ENCODE peak calls at places on chromosomes 13 and 19, in six cellular contexts. C, O, N, Y, V and R are unnamed samples.
A peak's percentile ranks its signal among the peaks of the same experiment; 100 is the strongest.

GRCh38 chr13:110576736-110577476 is 15.4 kb upstream of the RAB20 start:
- DNase-seq in C (no peak), O (no peak), V (no peak), N (no peak), Y (no peak), R (no peak)

GRCh38 chr13:48600374-48601364 is 53.1 kb upstream of the CYSLTR2 start:
- DNase-seq in C (no peak), N (no peak), O (peak; percentile 97), Y (peak; percentile 24), V (peak; percentile 96), R (peak; percentile 87)

GRCh38 chr19:10295847-10296591 is 6.3 kb downstream of the ICAM5 start:
- DNase-seq in O (no peak), Y (no peak), N (no peak), V (no peak), C (no peak), R (no peak)

GRCh38 chr13:46119883-46120614 is 15.2 kb upstream of the CPB2 start:
- DNase-seq in V (peak; percentile 76), N (no peak), C (no peak), Y (no peak), O (peak; percentile 82), R (peak; percentile 65)

GRCh38 chr13:37364024-37364423 is 234.5 kb downstream of the POSTN start:
- DNase-seq in V (peak; percentile 64), Y (no peak), C (no peak), N (no peak), O (peak; percentile 45), R (no peak)

GRCh38 chr19:49881672-49882394 is 4.3 kb downstream of the TBC1D17 start:
- DNase-seq in V (no peak), N (no peak), Y (peak; percentile 33), O (no peak), C (no peak), R (no peak)

GRCh38 chr13:99370476-99371272 is 63.5 kb upstream of the GPR183 start:
- DNase-seq in V (no peak), Y (no peak), O (no peak), C (no peak), N (no peak), R (no peak)

GRCh38 chr19:8194528-8195275 is 14.5 kb upstream of the CERS4 start:
- DNase-seq in V (peak; percentile 33), N (no peak), O (no peak), Y (no peak), C (no peak), R (no peak)

GRCh38 chr13:113123226-113124150 is 889 bp downstream of the F10 start:
- DNase-seq in V (no peak), N (no peak), Y (no peak), O (no peak), C (no peak), R (no peak)

GRCh38 chr13:87669379-87669978 is 1.7 kb upstream of the SLITRK5 start:
- DNase-seq in O (peak; percentile 42), Y (no peak), V (peak; percentile 26), C (no peak), N (no peak), R (no peak)

GRCh38 chr19:18046066-18046718 is 38.2 kb downstream of the ARRDC2 start:
- DNase-seq in N (no peak), C (no peak), O (peak; percentile 73), V (peak; percentile 55), Y (no peak), R (peak; percentile 59)

GRCh38 chr13:36950920-36951319 is 30.9 kb upstream of the SMAD9 start:
- DNase-seq in V (no peak), N (no peak), Y (no peak), O (no peak), C (no peak), R (no peak)

GRCh38 chr19:19420570-19421301 is 15.3 kb downstream of the GATAD2A start:
- DNase-seq in C (no peak), O (peak; percentile 38), V (no peak), Y (no peak), N (no peak), R (no peak)

GRCh38 chr13:99626461-99627082 is 125.3 kb downstream of the TM9SF2 start:
- DNase-seq in N (no peak), V (peak; percentile 50), O (peak; percentile 64), C (no peak), Y (no peak), R (peak; percentile 72)

DNA sequence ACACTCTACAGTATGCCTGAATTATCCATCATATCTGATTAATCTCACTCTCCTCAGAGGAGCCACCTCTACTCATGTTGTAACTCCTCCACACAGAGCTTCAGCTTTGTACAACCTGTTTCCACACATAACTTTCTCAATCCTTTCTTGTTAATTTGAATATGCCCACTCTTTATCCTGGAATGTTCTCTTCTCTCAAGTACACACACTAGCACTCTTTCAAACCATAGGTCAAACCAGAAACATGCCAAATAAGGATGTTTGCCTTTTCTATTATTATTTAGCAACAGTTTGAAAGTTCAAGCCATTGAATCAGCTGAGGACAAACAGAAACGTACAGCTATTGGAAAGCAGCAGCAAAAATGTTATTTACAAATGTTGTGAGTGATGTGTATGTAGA is 110.3 kb downstream of the MIPEP start:
- DNase-seq in Y (no peak), V (peak; percentile 61), O (peak; percentile 70), C (no peak), N (no peak), R (peak; percentile 48)
- H3K27ac ChIP-seq in Y (no peak overlapping the region), V (no peak overlapping the region), O (no peak overlapping the region), C (no peak overlapping the region), N (no peak overlapping the region), R (peak overlapping the region; percentile 51)

GRCh38 chr13:50129065-50129922 is 114.0 kb downstream of the KCNRG start:
- DNase-seq in Y (no peak), N (no peak), V (peak; percentile 27), O (no peak), C (peak; percentile 54), R (no peak)

GRCh38 chr13:50129923-50130685 is 114.9 kb downstream of the KCNRG start:
- DNase-seq in O (peak; percentile 35), V (peak; percentile 61), Y (peak; percentile 31), C (peak; percentile 63), N (peak; percentile 70), R (no peak)

GRCh38 chr13:50127726-50128291 is 112.6 kb downstream of the KCNRG start:
- DNase-seq in N (no peak), Y (peak; percentile 32), V (no peak), C (no peak), O (no peak), R (no peak)

GRCh38 chr13:50127017-50127725 is 111.9 kb downstream of the KCNRG start:
- DNase-seq in Y (peak; percentile 59), V (peak; percentile 76), C (peak; percentile 47), N (peak; percentile 88), O (peak; percentile 33), R (no peak)

GRCh38 chr13:50128406-50129048 is 113.3 kb downstream of the KCNRG start:
- DNase-seq in C (no peak), V (peak; percentile 3), O (no peak), N (no peak), Y (no peak), R (no peak)
- TF ChIP-seq CTCF in C (no peak), V (no peak), O (no peak), N (no peak), Y (no peak), R (no peak)

DNA sequence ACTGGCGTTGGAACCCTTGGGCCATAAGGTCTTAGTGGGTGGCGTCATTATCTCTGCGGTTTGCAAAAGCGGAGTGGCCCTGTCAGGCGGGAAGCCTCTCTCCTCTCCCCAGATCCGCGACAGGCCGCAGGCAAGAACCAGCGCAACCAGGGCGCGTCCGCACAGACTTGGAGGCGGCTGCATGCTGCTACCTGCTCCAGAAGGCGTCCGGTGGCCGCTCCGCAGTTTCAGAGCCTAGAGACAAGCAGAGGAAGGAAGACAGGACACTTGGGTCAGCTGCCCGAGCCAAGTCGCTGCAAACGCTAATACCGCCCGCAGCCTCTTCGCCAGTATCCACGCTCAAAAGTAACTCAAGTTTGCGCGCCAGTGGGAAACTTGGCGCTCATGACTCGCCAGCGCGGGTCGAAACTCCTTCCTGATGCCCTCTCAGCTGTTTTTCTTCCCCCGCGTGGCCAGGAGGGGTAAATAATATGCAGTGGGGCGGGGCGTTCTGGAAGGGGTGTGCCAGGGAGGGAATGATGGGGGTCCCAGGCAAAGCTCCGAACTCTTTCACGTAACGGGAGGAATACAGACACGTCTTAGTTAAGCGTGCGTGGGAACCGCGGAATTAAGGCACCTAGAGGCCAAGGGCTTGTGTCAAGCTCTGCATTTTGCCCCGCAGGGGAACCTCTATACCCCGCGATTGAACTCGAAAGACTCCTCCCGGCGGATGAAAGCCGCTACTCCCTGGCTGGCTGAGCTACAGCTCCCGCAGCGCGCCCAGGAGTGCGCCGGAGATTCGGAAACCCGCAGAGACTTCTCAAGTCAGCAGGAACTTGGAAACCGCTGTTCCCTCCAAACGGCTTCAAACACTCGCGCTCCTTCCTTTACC is at the start of gene EDNRB:
- DNase-seq in N (peak; percentile 71), V (peak; percentile 52), O (peak; percentile 38), C (peak; percentile 28), Y (peak; percentile 29), R (peak; percentile 20)
- H3K4me3 ChIP-seq in N (peak within 1 kb of the TSS; percentile 50), V (peak within 1 kb of the TSS; percentile 55), O (peak within 1 kb of the TSS; percentile 65), C (peak within 1 kb of the TSS; percentile 45), Y (peak within 1 kb of the TSS; percentile 47), R (peak within 1 kb of the TSS; percentile 58)

GRCh38 chr19:48479686-48480085 is 10.5 kb downstream of the CYTH2 start:
- DNase-seq in V (no peak), N (no peak), O (no peak), C (no peak), Y (no peak), R (no peak)

GRCh38 chr19:48480151-48480475 is 10.9 kb downstream of the CYTH2 start:
- DNase-seq in Y (peak; percentile 73), N (peak; percentile 89), C (peak; percentile 38), V (peak; percentile 46), O (no peak), R (no peak)

GRCh38 chr19:48481191-48481500 is 12.0 kb downstream of the CYTH2 start:
- DNase-seq in N (no peak), Y (no peak), C (no peak), V (peak; percentile 49), O (peak; percentile 67), R (no peak)

GRCh38 chr19:48481846-48482639 is 12.9 kb downstream of the CYTH2 start:
- DNase-seq in V (no peak), N (no peak), O (no peak), C (no peak), Y (no peak), R (no peak)

GRCh38 chr19:48480476-48481190 is 11.5 kb downstream of the CYTH2 start:
- DNase-seq in O (peak; percentile 51), Y (peak; percentile 65), C (no peak), V (peak; percentile 49), N (no peak), R (peak; percentile 24)
- H3K27ac ChIP-seq in O (peak overlapping the region; percentile 50), Y (peak overlapping the region; percentile 96), C (peak overlapping the region; percentile 80), V (peak overlapping the region; percentile 43), N (peak overlapping the region; percentile 93), R (peak overlapping the region; percentile 9)

GRCh38 chr19:3536429-3537100 is 2.4 kb upstream of the TEKTIP1 start:
- DNase-seq in Y (peak; percentile 65), O (no peak), V (no peak), C (peak; percentile 53), N (no peak), R (no peak)
- TF ChIP-seq CTCF in Y (no peak), O (no peak), V (no peak), C (no peak), N (no peak), R (no peak)